ENCODE peak calls at places on chromosomes 16 and 17, in seven cellular contexts. One of them, this sample, is unnamed.

GRCh38 chr16:8677481-8677880 is 3.1 kb downstream of the ABAT start:
- DNase-seq in GM20000: no peak
- DNase-seq in CD8-positive, alpha-beta T cell: no peak
- DNase-seq in tibial nerve: no peak
- DNase-seq in lower lobe of right lung: no peak
- DNase-seq in astrocyte of the cerebellum: no peak
- DNase-seq in coronary artery: no peak
- DNase-seq in this sample: no peak

GRCh38 chr17:43536236-43537088 is 9.7 kb downstream of the ETV4 start:
- DNase-seq in GM20000: no peak
- DNase-seq in CD8-positive, alpha-beta T cell: no peak
- DNase-seq in tibial nerve: no peak
- DNase-seq in lower lobe of right lung: no peak
- DNase-seq in astrocyte of the cerebellum: no peak
- DNase-seq in coronary artery: no peak
- DNase-seq in this sample: no peak

GRCh38 chr17:79536212-79536840 is 74.5 kb downstream of the RBFOX3 start:
- DNase-seq in GM20000: no peak
- DNase-seq in CD8-positive, alpha-beta T cell: no peak
- DNase-seq in tibial nerve: no peak
- DNase-seq in lower lobe of right lung: peak
- DNase-seq in astrocyte of the cerebellum: no peak
- DNase-seq in coronary artery: no peak
- DNase-seq in this sample: no peak

GRCh38 chr17:77036841-77037381 is 103.9 kb upstream of the SEC14L1 start:
- DNase-seq in GM20000: no peak
- DNase-seq in CD8-positive, alpha-beta T cell: no peak
- DNase-seq in tibial nerve: no peak
- DNase-seq in lower lobe of right lung: no peak
- DNase-seq in astrocyte of the cerebellum: no peak
- DNase-seq in coronary artery: no peak
- DNase-seq in this sample: no peak

GRCh38 chr17:59331929-59332889 is 754 bp downstream of the YPEL2 start:
- DNase-seq in GM20000: peak
- DNase-seq in CD8-positive, alpha-beta T cell: peak
- DNase-seq in tibial nerve: no peak
- DNase-seq in lower lobe of right lung: peak
- DNase-seq in astrocyte of the cerebellum: no peak
- DNase-seq in coronary artery: peak
- DNase-seq in this sample: peak

GRCh38 chr17:5500247-5500803 is 14.0 kb downstream of the MIS12 start:
- DNase-seq in GM20000: peak
- DNase-seq in CD8-positive, alpha-beta T cell: no peak
- DNase-seq in tibial nerve: no peak
- DNase-seq in lower lobe of right lung: no peak
- DNase-seq in astrocyte of the cerebellum: no peak
- DNase-seq in coronary artery: no peak
- DNase-seq in this sample: no peak

GRCh38 chr16:21943571-21943970 is 9.6 kb upstream of the UQCRC2 start:
- DNase-seq in GM20000: no peak
- DNase-seq in CD8-positive, alpha-beta T cell: no peak
- DNase-seq in tibial nerve: no peak
- DNase-seq in lower lobe of right lung: no peak
- DNase-seq in astrocyte of the cerebellum: no peak
- DNase-seq in coronary artery: no peak
- DNase-seq in this sample: no peak

GRCh38 chr17:38569701-38570512 is 35.8 kb downstream of the SRCIN1 start:
- DNase-seq in GM20000: no peak
- DNase-seq in CD8-positive, alpha-beta T cell: no peak
- DNase-seq in tibial nerve: no peak
- DNase-seq in lower lobe of right lung: no peak
- DNase-seq in astrocyte of the cerebellum: no peak
- DNase-seq in coronary artery: no peak
- DNase-seq in this sample: no peak

GRCh38 chr16:27267037-27267677 is 1.4 kb downstream of the NSMCE1 start:
- DNase-seq in GM20000: no peak
- DNase-seq in CD8-positive, alpha-beta T cell: no peak
- DNase-seq in tibial nerve: no peak
- DNase-seq in lower lobe of right lung: no peak
- DNase-seq in astrocyte of the cerebellum: no peak
- DNase-seq in coronary artery: no peak
- DNase-seq in this sample: no peak

GRCh38 chr16:88681709-88682451 is 4.4 kb downstream of the SNAI3 start:
- DNase-seq in GM20000: peak
- DNase-seq in CD8-positive, alpha-beta T cell: no peak
- DNase-seq in tibial nerve: no peak
- DNase-seq in lower lobe of right lung: peak
- DNase-seq in astrocyte of the cerebellum: no peak
- DNase-seq in coronary artery: no peak
- DNase-seq in this sample: peak

GRCh38 chr17:82105417-82105881 is 7.4 kb upstream of the FASN start:
- DNase-seq in GM20000: no peak
- DNase-seq in CD8-positive, alpha-beta T cell: no peak
- DNase-seq in tibial nerve: no peak
- DNase-seq in lower lobe of right lung: no peak
- DNase-seq in astrocyte of the cerebellum: no peak
- DNase-seq in coronary artery: no peak
- DNase-seq in this sample: no peak

GRCh38 chr17:63950940-63951907 is 19.1 kb upstream of the CD79B start:
- DNase-seq in GM20000: peak
- DNase-seq in CD8-positive, alpha-beta T cell: no peak
- DNase-seq in tibial nerve: no peak
- DNase-seq in lower lobe of right lung: no peak
- DNase-seq in astrocyte of the cerebellum: no peak
- DNase-seq in coronary artery: no peak
- DNase-seq in this sample: no peak
- TF ChIP-seq CTCF in GM20000: peak
- TF ChIP-seq CTCF in CD8-positive, alpha-beta T cell: no peak
- TF ChIP-seq CTCF in tibial nerve: no peak
- TF ChIP-seq CTCF in lower lobe of right lung: peak
- TF ChIP-seq CTCF in astrocyte of the cerebellum: peak
- TF ChIP-seq CTCF in coronary artery: no peak
- TF ChIP-seq CTCF in this sample: peak

DNA sequence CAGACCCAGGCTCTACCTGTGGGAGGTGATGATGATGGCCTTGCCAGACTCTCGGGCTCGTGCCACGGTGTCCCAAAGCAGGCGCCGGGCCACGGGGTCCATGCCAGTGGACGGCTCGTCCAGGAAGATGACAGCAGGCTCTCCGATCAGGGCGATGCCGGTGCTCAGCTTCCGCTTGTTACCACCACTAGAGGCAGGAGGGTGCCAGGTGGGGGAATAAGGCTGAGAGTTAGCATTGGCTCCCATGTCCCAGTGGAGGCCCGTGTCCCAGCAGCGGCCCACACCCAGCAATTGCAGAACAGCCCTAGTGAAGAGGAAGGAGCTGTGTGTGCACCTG is 10.3 kb upstream of the RNPS1 start:
- DNase-seq in GM20000: no peak
- DNase-seq in CD8-positive, alpha-beta T cell: no peak
- DNase-seq in tibial nerve: no peak
- DNase-seq in lower lobe of right lung: no peak
- DNase-seq in astrocyte of the cerebellum: no peak
- DNase-seq in coronary artery: no peak
- DNase-seq in this sample: no peak
- TF ChIP-seq CTCF in GM20000: no peak
- TF ChIP-seq CTCF in CD8-positive, alpha-beta T cell: no peak
- TF ChIP-seq CTCF in tibial nerve: no peak
- TF ChIP-seq CTCF in lower lobe of right lung: no peak
- TF ChIP-seq CTCF in astrocyte of the cerebellum: no peak
- TF ChIP-seq CTCF in coronary artery: no peak
- TF ChIP-seq CTCF in this sample: no peak

GRCh38 chr17:163514-164103 is 17.8 kb downstream of the DOC2B start:
- DNase-seq in GM20000: no peak
- DNase-seq in CD8-positive, alpha-beta T cell: no peak
- DNase-seq in tibial nerve: no peak
- DNase-seq in lower lobe of right lung: no peak
- DNase-seq in astrocyte of the cerebellum: no peak
- DNase-seq in coronary artery: no peak
- DNase-seq in this sample: no peak
- TF ChIP-seq CTCF in GM20000: no peak
- TF ChIP-seq CTCF in CD8-positive, alpha-beta T cell: no peak
- TF ChIP-seq CTCF in tibial nerve: no peak
- TF ChIP-seq CTCF in lower lobe of right lung: no peak
- TF ChIP-seq CTCF in astrocyte of the cerebellum: no peak
- TF ChIP-seq CTCF in coronary artery: no peak
- TF ChIP-seq CTCF in this sample: peak

DNA sequence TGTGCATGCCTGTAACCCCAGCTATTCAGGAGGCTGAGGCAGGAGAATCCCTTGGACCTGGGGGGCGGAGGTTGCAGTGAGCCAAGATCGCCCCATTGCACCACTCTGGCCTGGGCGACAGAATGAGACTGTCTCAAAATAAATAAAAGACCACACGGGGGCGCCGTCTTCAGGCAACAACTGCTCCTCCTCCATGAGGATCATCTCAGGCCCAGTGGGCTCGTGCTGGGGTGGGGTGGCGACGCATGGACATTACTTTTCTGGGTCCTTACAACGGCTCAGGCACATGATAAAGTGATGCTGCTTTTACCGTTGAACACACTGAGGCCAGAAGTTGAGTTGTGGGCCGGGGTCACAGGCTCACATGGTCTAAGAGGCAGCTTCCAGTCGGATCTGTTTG is 56.2 kb downstream of the PRMT7 start:
- DNase-seq in GM20000: peak
- DNase-seq in CD8-positive, alpha-beta T cell: no peak
- DNase-seq in tibial nerve: no peak
- DNase-seq in lower lobe of right lung: no peak
- DNase-seq in astrocyte of the cerebellum: no peak
- DNase-seq in coronary artery: no peak
- DNase-seq in this sample: no peak
- TF ChIP-seq CTCF in GM20000: peak
- TF ChIP-seq CTCF in CD8-positive, alpha-beta T cell: peak
- TF ChIP-seq CTCF in tibial nerve: no peak
- TF ChIP-seq CTCF in lower lobe of right lung: peak
- TF ChIP-seq CTCF in astrocyte of the cerebellum: no peak
- TF ChIP-seq CTCF in coronary artery: no peak
- TF ChIP-seq CTCF in this sample: peak

DNA sequence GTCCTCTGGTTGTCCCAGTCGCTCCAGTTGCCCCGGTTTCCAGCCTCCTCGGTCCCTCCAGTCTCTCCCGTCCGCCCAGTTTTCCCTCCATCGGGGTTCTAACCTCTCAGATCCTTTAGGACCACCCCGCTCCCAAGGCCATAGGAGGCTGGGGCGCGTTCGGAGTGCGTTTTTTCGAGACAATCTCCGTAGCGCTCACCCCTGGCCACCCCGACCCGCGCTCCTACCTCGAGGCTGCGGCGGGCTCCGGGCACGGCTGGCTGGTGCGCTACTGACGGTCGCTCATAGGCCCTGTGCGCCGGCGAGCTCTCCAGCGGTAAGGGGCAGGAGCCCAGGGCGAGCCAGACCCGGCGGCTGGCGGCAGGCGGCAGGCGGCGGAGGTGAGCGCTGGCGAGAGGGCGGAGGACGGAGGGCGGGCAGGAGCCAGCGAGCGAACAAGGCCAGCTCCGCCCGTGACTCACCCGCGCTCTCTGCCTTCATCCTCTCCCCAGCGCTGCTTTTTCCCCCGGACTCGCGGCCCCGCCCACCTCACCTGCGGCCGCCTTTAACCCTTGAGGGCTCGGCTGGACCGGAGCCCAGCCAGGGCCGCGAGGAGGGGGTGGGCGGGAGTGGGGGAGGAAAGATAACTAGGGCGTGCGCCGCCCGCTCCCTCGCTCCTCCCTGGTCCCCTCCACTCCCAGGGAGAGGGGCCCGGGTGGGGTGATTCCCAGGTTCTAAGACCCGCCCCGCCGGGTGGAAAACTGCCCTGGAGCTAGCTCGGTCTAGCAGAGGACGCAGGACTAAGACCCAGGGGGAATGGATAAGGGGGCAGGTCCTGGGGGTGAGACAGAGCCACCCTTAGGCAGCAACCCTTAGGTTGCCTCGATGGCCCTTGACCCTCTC is at the start of gene SP6:
- DNase-seq in GM20000: peak
- DNase-seq in CD8-positive, alpha-beta T cell: peak
- DNase-seq in tibial nerve: no peak
- DNase-seq in lower lobe of right lung: peak
- DNase-seq in astrocyte of the cerebellum: no peak
- DNase-seq in coronary artery: no peak
- DNase-seq in this sample: no peak
- TF ChIP-seq CTCF in GM20000: no peak
- TF ChIP-seq CTCF in CD8-positive, alpha-beta T cell: no peak
- TF ChIP-seq CTCF in tibial nerve: peak
- TF ChIP-seq CTCF in lower lobe of right lung: peak
- TF ChIP-seq CTCF in astrocyte of the cerebellum: peak
- TF ChIP-seq CTCF in coronary artery: no peak
- TF ChIP-seq CTCF in this sample: no peak

GRCh38 chr16:20822451-20823128 is 16.3 kb downstream of the REXO5 start:
- DNase-seq in GM20000: no peak
- DNase-seq in CD8-positive, alpha-beta T cell: no peak
- DNase-seq in tibial nerve: no peak
- DNase-seq in lower lobe of right lung: no peak
- DNase-seq in astrocyte of the cerebellum: no peak
- DNase-seq in coronary artery: no peak
- DNase-seq in this sample: no peak
- TF ChIP-seq CTCF in GM20000: no peak
- TF ChIP-seq CTCF in CD8-positive, alpha-beta T cell: no peak
- TF ChIP-seq CTCF in tibial nerve: no peak
- TF ChIP-seq CTCF in lower lobe of right lung: no peak
- TF ChIP-seq CTCF in astrocyte of the cerebellum: no peak
- TF ChIP-seq CTCF in coronary artery: no peak
- TF ChIP-seq CTCF in this sample: no peak

DNA sequence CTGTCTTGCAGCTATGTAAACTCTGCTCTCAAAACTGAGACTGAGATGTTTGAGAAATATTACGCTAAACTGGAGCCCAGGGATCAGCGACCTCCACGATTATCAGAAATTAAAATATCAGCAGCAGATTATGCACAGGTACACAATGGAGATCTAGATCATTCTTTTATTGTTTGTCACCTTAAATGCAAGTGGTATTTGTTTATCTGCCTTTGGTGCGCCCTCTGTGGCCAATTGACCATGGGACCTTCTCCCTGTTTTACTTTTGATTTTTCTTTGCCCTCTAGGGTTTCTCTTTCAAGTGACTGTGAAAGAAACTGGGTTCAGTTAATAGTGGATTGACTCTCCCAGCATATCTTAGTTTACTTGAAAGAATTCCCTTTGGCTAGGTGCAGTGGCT is 42.1 kb downstream of the PRSS54 start:
- DNase-seq in GM20000: no peak
- DNase-seq in CD8-positive, alpha-beta T cell: no peak
- DNase-seq in tibial nerve: no peak
- DNase-seq in lower lobe of right lung: no peak
- DNase-seq in astrocyte of the cerebellum: no peak
- DNase-seq in coronary artery: no peak
- DNase-seq in this sample: no peak
- TF ChIP-seq CTCF in GM20000: no peak
- TF ChIP-seq CTCF in CD8-positive, alpha-beta T cell: no peak
- TF ChIP-seq CTCF in tibial nerve: no peak
- TF ChIP-seq CTCF in lower lobe of right lung: no peak
- TF ChIP-seq CTCF in astrocyte of the cerebellum: no peak
- TF ChIP-seq CTCF in coronary artery: no peak
- TF ChIP-seq CTCF in this sample: no peak

GRCh38 chr16:4249546-4249945 is 7.7 kb upstream of the SRL start:
- DNase-seq in GM20000: no peak
- DNase-seq in CD8-positive, alpha-beta T cell: no peak
- DNase-seq in tibial nerve: no peak
- DNase-seq in lower lobe of right lung: no peak
- DNase-seq in astrocyte of the cerebellum: no peak
- DNase-seq in coronary artery: no peak
- DNase-seq in this sample: no peak
- TF ChIP-seq CTCF in GM20000: no peak
- TF ChIP-seq CTCF in CD8-positive, alpha-beta T cell: no peak
- TF ChIP-seq CTCF in tibial nerve: no peak
- TF ChIP-seq CTCF in lower lobe of right lung: no peak
- TF ChIP-seq CTCF in astrocyte of the cerebellum: no peak
- TF ChIP-seq CTCF in coronary artery: no peak
- TF ChIP-seq CTCF in this sample: no peak

This sample was measured in GM06990.